ENCODE peak calls at places on chromosome X, in nine cellular contexts. C, L, T, R, E, P, M, F and D are unnamed samples.

GRCh38 chrX:54711735-54712134 is 86.3 kb downstream of the ITIH6 start:
- DNase-seq in R (no peak), L (no peak), C (no peak), P (no peak), M (no peak), F (no peak), E (no peak), T (no peak), D (no peak)

GRCh38 chrX:112760697-112761096 is 79.9 kb downstream of the AMOT start:
- DNase-seq in L (no peak), P (no peak), R (no peak), T (no peak), M (peak), C (no peak), F (no peak), E (no peak), D (no peak)

GRCh38 chrX:9610774-9611392 is 146.0 kb downstream of the TBL1X start:
- DNase-seq in P (no peak), E (no peak), R (no peak), L (no peak), F (peak), T (no peak), C (no peak), M (peak), D (no peak)

GRCh38 chrX:13059676-13060499 is 15.5 kb upstream of the FAM9C start:
- DNase-seq in L (no peak), T (peak), C (no peak), P (no peak), R (no peak), E (no peak), M (peak), F (peak), D (no peak)

GRCh38 chrX:15384304-15384703 is at the start of gene VEGFD:
- DNase-seq in L (no peak), P (peak), E (no peak), M (peak), C (peak), R (no peak), F (no peak), T (peak), D (no peak)

GRCh38 chrX:153449306-153450113 is 3.7 kb upstream of the TREX2 start:
- DNase-seq in R (no peak), T (no peak), P (no peak), M (no peak), E (no peak), F (no peak), C (no peak), L (no peak), D (no peak)

GRCh38 chrX:22296871-22297270 is 24.2 kb downstream of the CBLL2 start:
- DNase-seq in C (no peak), E (no peak), R (no peak), M (peak), L (no peak), P (no peak), T (no peak), F (no peak), D (no peak)

GRCh38 chrX:69501433-69501832 is 2.7 kb upstream of the NALF2 start:
- DNase-seq in M (peak), R (no peak), L (no peak), E (no peak), T (no peak), F (no peak), P (peak), C (no peak), D (no peak)

GRCh38 chrX:47129879-47130358 is 14.6 kb downstream of the NDUFB11 start:
- DNase-seq in L (no peak), P (no peak), M (peak), E (no peak), C (no peak), F (no peak), T (no peak), R (no peak), D (no peak)

GRCh38 chrX:125846251-125846650 is 319.8 kb downstream of the DCAF12L2 start:
- DNase-seq in T (no peak), P (no peak), M (no peak), F (no peak), E (no peak), L (no peak), R (no peak), C (no peak), D (no peak)

GRCh38 chrX:35625714-35626113 is 172.4 kb upstream of the MAGEB16 start:
- DNase-seq in R (no peak), C (no peak), F (no peak), E (no peak), M (no peak), P (no peak), L (no peak), T (no peak), D (no peak)

GRCh38 chrX:24860140-24860539 is 155.6 kb downstream of the ARX start:
- DNase-seq in T (no peak), R (no peak), M (peak), L (no peak), E (no peak), C (no peak), P (no peak), F (no peak), D (no peak)

GRCh38 chrX:40945366-40945713 is 139.9 kb upstream of the USP9X start:
- DNase-seq in C (peak), R (peak), E (no peak), M (peak), F (peak), T (peak), P (no peak), L (peak), D (peak)

GRCh38 chrX:135191838-135192237 is 20.6 kb upstream of the CT55 start:
- DNase-seq in F (no peak), M (no peak), E (no peak), L (no peak), P (no peak), C (no peak), R (no peak), T (no peak), D (no peak)

GRCh38 chrX:135200297-135200696 is 29.1 kb upstream of the CT55 start:
- DNase-seq in E (no peak), F (no peak), M (no peak), C (no peak), L (no peak), T (no peak), P (no peak), R (no peak), D (no peak)

GRCh38 chrX:135193740-135194139 is 22.5 kb upstream of the CT55 start:
- DNase-seq in T (no peak), C (no peak), R (no peak), L (no peak), P (no peak), E (no peak), F (no peak), M (no peak), D (no peak)

DNA sequence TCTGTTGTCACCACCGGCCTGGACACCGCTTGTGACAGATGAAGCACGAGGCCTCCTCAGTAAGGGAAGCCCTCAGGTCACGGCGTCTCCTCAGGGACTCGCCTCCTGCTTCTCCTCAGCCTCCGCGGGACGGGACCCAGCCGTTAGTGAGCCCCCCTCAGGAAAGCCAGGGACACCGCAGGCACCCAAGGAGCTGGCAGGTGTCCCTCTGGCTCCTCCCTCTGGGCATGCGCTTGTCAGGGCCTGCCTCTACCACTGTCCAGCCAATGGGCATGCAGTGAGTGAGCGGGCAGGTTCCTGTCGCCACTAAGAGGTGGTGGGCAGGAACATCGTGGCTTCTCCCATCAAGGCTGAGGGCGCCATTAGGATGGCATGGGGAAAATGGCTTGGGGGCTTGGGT is 23.5 kb upstream of the CT55 start:
- DNase-seq in F (no peak), L (no peak), R (no peak), E (no peak), T (no peak), C (no peak), M (no peak), P (no peak), D (no peak)
- TF ChIP-seq CTCF in F (no peak), L (no peak), R (no peak), E (no peak), T (no peak), C (no peak), M (no peak), P (no peak), D (no peak)

GRCh38 chrX:45794323-45794994 is 593.8 kb upstream of the DIPK2B start:
- DNase-seq in R (no peak), T (no peak), C (no peak), M (no peak), L (no peak), F (no peak), P (no peak), E (no peak), D (no peak)

GRCh38 chrX:45795546-45795945 is 594.9 kb upstream of the DIPK2B start:
- DNase-seq in P (no peak), M (no peak), E (no peak), C (no peak), F (no peak), L (no peak), R (no peak), T (no peak), D (no peak)

GRCh38 chrX:45799576-45799975 is 598.9 kb upstream of the DIPK2B start:
- DNase-seq in L (no peak), R (no peak), E (no peak), M (no peak), T (no peak), P (no peak), C (no peak), F (no peak), D (no peak)

GRCh38 chrX:45794995-45795337 is 594.3 kb upstream of the DIPK2B start:
- DNase-seq in F (no peak), E (no peak), T (no peak), C (no peak), L (no peak), P (no peak), M (no peak), R (no peak), D (no peak)
- H3K4me3 ChIP-seq in F (no peak), E (no peak), T (no peak), C (no peak), L (no peak), P (no peak), M (no peak), R (no peak), D (no peak)

DNA sequence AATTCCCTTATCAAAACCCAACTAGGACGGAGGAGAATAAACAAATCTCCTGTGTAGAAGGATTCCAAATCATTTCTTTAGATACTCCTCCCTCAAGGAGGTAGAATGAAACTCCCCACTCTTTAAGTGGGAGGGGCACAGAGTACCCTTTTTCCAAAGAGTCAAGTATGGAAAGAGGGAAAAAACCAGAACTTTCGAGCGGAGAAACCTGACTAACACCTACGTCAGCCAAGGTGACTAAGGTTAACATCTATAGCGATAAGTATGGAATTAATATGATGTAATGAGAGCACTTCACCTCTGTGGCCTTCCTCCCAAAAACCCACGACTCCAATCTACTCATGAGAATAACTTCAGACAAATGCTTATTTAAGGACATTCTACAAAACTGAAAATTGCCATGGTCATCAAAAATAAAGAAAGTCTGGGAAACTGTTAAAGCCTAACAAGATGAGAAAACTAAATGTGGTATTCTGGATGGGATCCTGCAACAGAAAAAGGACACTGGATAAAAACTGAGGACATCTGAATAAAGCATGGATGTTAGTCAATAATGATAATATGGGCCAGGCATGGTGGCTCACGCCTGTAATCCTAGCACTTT is 157.0 kb upstream of the MAP3K15 start:
- DNase-seq in M (no peak), T (no peak), L (no peak), E (no peak), C (no peak), P (no peak), R (no peak), F (peak), D (no peak)
- TF ChIP-seq CTCF in M (no peak), T (no peak), L (no peak), E (no peak), C (no peak), P (no peak), R (no peak), F (no peak), D (no peak)

GRCh38 chrX:44873415-44874270 is 655 bp downstream of the KDM6A start:
- DNase-seq in T (peak), F (no peak), E (peak), L (no peak), C (peak), M (peak), P (peak), R (peak), D (no peak)

GRCh38 chrX:44874481-44875184 is 1.6 kb downstream of the KDM6A start:
- DNase-seq in P (peak), T (no peak), L (no peak), C (peak), F (peak), R (no peak), E (no peak), M (peak), D (no peak)

GRCh38 chrX:44876767-44877166 is 3.8 kb downstream of the KDM6A start:
- DNase-seq in P (no peak), L (no peak), F (no peak), R (no peak), T (no peak), C (no peak), M (no peak), E (no peak), D (no peak)

GRCh38 chrX:44875185-44875489 is 2.1 kb downstream of the KDM6A start:
- DNase-seq in T (no peak), L (no peak), P (no peak), C (no peak), E (no peak), M (no peak), R (no peak), F (no peak), D (no peak)

GRCh38 chrX:44876076-44876475 is 3.1 kb downstream of the KDM6A start:
- DNase-seq in E (no peak), T (no peak), R (no peak), L (no peak), F (peak), C (no peak), P (no peak), M (no peak), D (no peak)
- H3K4me3 ChIP-seq in E (no peak), T (no peak), R (peak), L (peak), F (peak), C (no peak), P (peak), M (peak), D (peak)

DNA sequence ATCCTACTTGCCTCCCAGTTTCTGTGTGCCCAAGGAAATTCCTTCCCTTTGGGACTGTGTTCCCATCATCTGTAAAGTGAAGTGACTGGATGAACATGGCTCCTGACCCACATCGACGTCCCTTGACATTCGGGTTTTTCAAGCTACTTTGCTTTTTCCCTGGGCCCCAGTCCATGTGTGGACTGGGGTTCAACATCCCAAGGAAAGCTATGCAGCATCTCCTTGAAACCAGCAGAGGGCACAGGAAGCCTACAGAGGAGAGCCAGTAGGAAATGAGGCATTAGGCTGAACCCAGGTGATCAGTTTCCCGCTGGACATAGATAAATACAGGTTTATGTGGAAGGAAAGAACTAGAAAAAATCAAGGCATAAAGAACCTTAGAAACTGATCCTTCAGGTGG is 145.1 kb upstream of the ARHGEF9 start:
- DNase-seq in M (peak), F (no peak), C (no peak), T (no peak), E (no peak), L (no peak), P (peak), R (no peak), D (no peak)
- TF ChIP-seq CTCF in M (peak), F (peak), C (no peak), T (peak), E (no peak), L (peak), P (no peak), R (no peak), D (peak)

DNA sequence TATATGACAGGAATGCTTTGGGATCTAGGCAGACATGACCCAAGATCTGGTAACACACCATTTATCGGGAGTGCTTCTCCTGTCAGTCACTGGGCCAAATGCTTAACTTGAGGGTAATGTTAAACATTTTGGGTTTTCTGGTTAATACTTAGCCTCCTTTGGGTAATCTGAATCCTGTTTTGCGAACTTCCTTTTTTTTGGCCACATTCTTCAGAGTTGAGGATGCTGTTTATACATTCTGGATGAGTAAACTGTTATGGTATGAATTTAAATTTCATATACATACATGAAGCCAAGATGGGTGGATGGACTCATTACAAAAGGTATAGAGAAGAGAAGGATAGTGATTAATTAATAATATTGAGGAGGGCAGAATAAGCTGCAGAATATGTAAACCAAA is 36.1 kb downstream of the MID1IP1 start:
- DNase-seq in L (no peak), M (no peak), P (no peak), C (no peak), E (no peak), F (no peak), R (no peak), T (no peak), D (no peak)
- H3K4me3 ChIP-seq in L (no peak), M (no peak), P (no peak), C (no peak), E (no peak), F (no peak), R (no peak), T (no peak), D (no peak)